ENCODE peak calls at places on chromosome 13, in eight cellular contexts. One of them, this sample, is unnamed.

GRCh38 chr13:78410164-78410563 is 193.2 kb downstream of the POU4F1 start:
- DNase-seq in breast epithelium: no peak
- DNase-seq in tibial artery: no peak
- DNase-seq in AG04450: no peak
- DNase-seq in Peyer's patch: no peak
- DNase-seq in brain microvascular endothelial cell: no peak
- DNase-seq in thoracic aorta: no peak
- DNase-seq in body of pancreas: no peak
- DNase-seq in this sample: no peak

GRCh38 chr13:101552797-101553196 is 100.3 kb downstream of the ITGBL1 start:
- DNase-seq in breast epithelium: no peak
- DNase-seq in tibial artery: no peak
- DNase-seq in AG04450: no peak
- DNase-seq in Peyer's patch: no peak
- DNase-seq in brain microvascular endothelial cell: peak
- DNase-seq in thoracic aorta: no peak
- DNase-seq in body of pancreas: no peak
- DNase-seq in this sample: no peak

GRCh38 chr13:35957174-35957867 is 173.9 kb downstream of the DCLK1 start:
- DNase-seq in breast epithelium: no peak
- DNase-seq in tibial artery: no peak
- DNase-seq in AG04450: no peak
- DNase-seq in Peyer's patch: no peak
- DNase-seq in brain microvascular endothelial cell: no peak
- DNase-seq in thoracic aorta: no peak
- DNase-seq in body of pancreas: no peak
- DNase-seq in this sample: no peak

GRCh38 chr13:36131931-36132297 is 732 bp upstream of the DCLK1 start:
- DNase-seq in breast epithelium: no peak
- DNase-seq in tibial artery: peak
- DNase-seq in AG04450: no peak
- DNase-seq in Peyer's patch: no peak
- DNase-seq in brain microvascular endothelial cell: peak
- DNase-seq in thoracic aorta: no peak
- DNase-seq in body of pancreas: peak
- DNase-seq in this sample: peak

GRCh38 chr13:47564041-47564440 is 437.0 kb downstream of the SUCLA2 start:
- DNase-seq in breast epithelium: no peak
- DNase-seq in tibial artery: no peak
- DNase-seq in AG04450: no peak
- DNase-seq in Peyer's patch: no peak
- DNase-seq in brain microvascular endothelial cell: no peak
- DNase-seq in thoracic aorta: no peak
- DNase-seq in body of pancreas: no peak
- DNase-seq in this sample: no peak

GRCh38 chr13:47901451-47901850 is 99.6 kb downstream of the SUCLA2 start:
- DNase-seq in breast epithelium: no peak
- DNase-seq in tibial artery: no peak
- DNase-seq in AG04450: no peak
- DNase-seq in Peyer's patch: no peak
- DNase-seq in brain microvascular endothelial cell: peak
- DNase-seq in thoracic aorta: no peak
- DNase-seq in body of pancreas: no peak
- DNase-seq in this sample: no peak

GRCh38 chr13:48235100-48235813 is 2.3 kb downstream of the ITM2B start:
- DNase-seq in breast epithelium: peak
- DNase-seq in tibial artery: no peak
- DNase-seq in AG04450: no peak
- DNase-seq in Peyer's patch: no peak
- DNase-seq in brain microvascular endothelial cell: no peak
- DNase-seq in thoracic aorta: no peak
- DNase-seq in body of pancreas: peak
- DNase-seq in this sample: no peak

GRCh38 chr13:45340422-45341033 is 455 bp downstream of the TPT1 start:
- DNase-seq in breast epithelium: peak
- DNase-seq in tibial artery: peak
- DNase-seq in AG04450: peak
- DNase-seq in Peyer's patch: peak
- DNase-seq in brain microvascular endothelial cell: peak
- DNase-seq in thoracic aorta: peak
- DNase-seq in body of pancreas: peak
- DNase-seq in this sample: peak

GRCh38 chr13:77000475-77000874 is 8.6 kb downstream of the CLN5 start:
- DNase-seq in breast epithelium: no peak
- DNase-seq in tibial artery: no peak
- DNase-seq in AG04450: no peak
- DNase-seq in Peyer's patch: no peak
- DNase-seq in brain microvascular endothelial cell: no peak
- DNase-seq in thoracic aorta: no peak
- DNase-seq in body of pancreas: no peak
- DNase-seq in this sample: no peak

GRCh38 chr13:88979465-88980180 is 1308.5 kb downstream of the SLITRK5 start:
- DNase-seq in breast epithelium: no peak
- DNase-seq in tibial artery: no peak
- DNase-seq in AG04450: no peak
- DNase-seq in Peyer's patch: no peak
- DNase-seq in brain microvascular endothelial cell: no peak
- DNase-seq in thoracic aorta: no peak
- DNase-seq in body of pancreas: no peak
- DNase-seq in this sample: no peak

GRCh38 chr13:53200498-53201453 is 172.2 kb downstream of the OLFM4 start:
- DNase-seq in breast epithelium: no peak
- DNase-seq in tibial artery: no peak
- DNase-seq in AG04450: no peak
- DNase-seq in Peyer's patch: no peak
- DNase-seq in brain microvascular endothelial cell: no peak
- DNase-seq in thoracic aorta: no peak
- DNase-seq in body of pancreas: peak
- DNase-seq in this sample: no peak

GRCh38 chr13:94427313-94427712 is 52.2 kb downstream of the DCT start:
- DNase-seq in breast epithelium: no peak
- DNase-seq in tibial artery: no peak
- DNase-seq in AG04450: no peak
- DNase-seq in Peyer's patch: no peak
- DNase-seq in brain microvascular endothelial cell: no peak
- DNase-seq in thoracic aorta: no peak
- DNase-seq in body of pancreas: no peak
- DNase-seq in this sample: no peak

GRCh38 chr13:60759499-60759898 is 362.5 kb downstream of the TDRD3 start:
- DNase-seq in breast epithelium: no peak
- DNase-seq in tibial artery: no peak
- DNase-seq in AG04450: no peak
- DNase-seq in Peyer's patch: no peak
- DNase-seq in brain microvascular endothelial cell: peak
- DNase-seq in thoracic aorta: no peak
- DNase-seq in body of pancreas: peak
- DNase-seq in this sample: no peak

GRCh38 chr13:98312606-98313005 is 135.5 kb upstream of the RNF113B start:
- DNase-seq in breast epithelium: no peak
- DNase-seq in tibial artery: no peak
- DNase-seq in AG04450: no peak
- DNase-seq in Peyer's patch: no peak
- DNase-seq in brain microvascular endothelial cell: no peak
- DNase-seq in thoracic aorta: no peak
- DNase-seq in body of pancreas: peak
- DNase-seq in this sample: no peak

GRCh38 chr13:98749501-98749900 is 3.0 kb downstream of the SLC15A1 start:
- DNase-seq in breast epithelium: no peak
- DNase-seq in tibial artery: no peak
- DNase-seq in AG04450: no peak
- DNase-seq in Peyer's patch: no peak
- DNase-seq in brain microvascular endothelial cell: no peak
- DNase-seq in thoracic aorta: no peak
- DNase-seq in body of pancreas: no peak
- DNase-seq in this sample: no peak

GRCh38 chr13:23567792-23568480 is 2.3 kb upstream of the TNFRSF19 start:
- DNase-seq in breast epithelium: no peak
- DNase-seq in tibial artery: no peak
- DNase-seq in AG04450: no peak
- DNase-seq in Peyer's patch: no peak
- DNase-seq in brain microvascular endothelial cell: peak
- DNase-seq in thoracic aorta: no peak
- DNase-seq in body of pancreas: no peak
- DNase-seq in this sample: no peak
- TF ChIP-seq CTCF in breast epithelium: no peak
- TF ChIP-seq CTCF in tibial artery: no peak
- TF ChIP-seq CTCF in AG04450: no peak
- TF ChIP-seq CTCF in Peyer's patch: no peak
- TF ChIP-seq CTCF in brain microvascular endothelial cell: peak
- TF ChIP-seq CTCF in thoracic aorta: no peak
- TF ChIP-seq CTCF in body of pancreas: no peak
- TF ChIP-seq CTCF in this sample: no peak

GRCh38 chr13:79593121-79593520 is 112.2 kb downstream of the NDFIP2 start:
- DNase-seq in breast epithelium: no peak
- DNase-seq in tibial artery: no peak
- DNase-seq in AG04450: no peak
- DNase-seq in Peyer's patch: no peak
- DNase-seq in brain microvascular endothelial cell: no peak
- DNase-seq in thoracic aorta: no peak
- DNase-seq in body of pancreas: no peak
- DNase-seq in this sample: no peak

GRCh38 chr13:79591493-79591892 is 110.5 kb downstream of the NDFIP2 start:
- DNase-seq in breast epithelium: no peak
- DNase-seq in tibial artery: no peak
- DNase-seq in AG04450: no peak
- DNase-seq in Peyer's patch: no peak
- DNase-seq in brain microvascular endothelial cell: no peak
- DNase-seq in thoracic aorta: no peak
- DNase-seq in body of pancreas: no peak
- DNase-seq in this sample: no peak

GRCh38 chr13:79593611-79594275 is 112.8 kb downstream of the NDFIP2 start:
- DNase-seq in breast epithelium: no peak
- DNase-seq in tibial artery: no peak
- DNase-seq in AG04450: no peak
- DNase-seq in Peyer's patch: no peak
- DNase-seq in brain microvascular endothelial cell: peak
- DNase-seq in thoracic aorta: no peak
- DNase-seq in body of pancreas: no peak
- DNase-seq in this sample: no peak

GRCh38 chr13:79585033-79585432 is 104.1 kb downstream of the NDFIP2 start:
- DNase-seq in breast epithelium: no peak
- DNase-seq in tibial artery: no peak
- DNase-seq in AG04450: no peak
- DNase-seq in Peyer's patch: no peak
- DNase-seq in brain microvascular endothelial cell: no peak
- DNase-seq in thoracic aorta: no peak
- DNase-seq in body of pancreas: no peak
- DNase-seq in this sample: no peak

DNA sequence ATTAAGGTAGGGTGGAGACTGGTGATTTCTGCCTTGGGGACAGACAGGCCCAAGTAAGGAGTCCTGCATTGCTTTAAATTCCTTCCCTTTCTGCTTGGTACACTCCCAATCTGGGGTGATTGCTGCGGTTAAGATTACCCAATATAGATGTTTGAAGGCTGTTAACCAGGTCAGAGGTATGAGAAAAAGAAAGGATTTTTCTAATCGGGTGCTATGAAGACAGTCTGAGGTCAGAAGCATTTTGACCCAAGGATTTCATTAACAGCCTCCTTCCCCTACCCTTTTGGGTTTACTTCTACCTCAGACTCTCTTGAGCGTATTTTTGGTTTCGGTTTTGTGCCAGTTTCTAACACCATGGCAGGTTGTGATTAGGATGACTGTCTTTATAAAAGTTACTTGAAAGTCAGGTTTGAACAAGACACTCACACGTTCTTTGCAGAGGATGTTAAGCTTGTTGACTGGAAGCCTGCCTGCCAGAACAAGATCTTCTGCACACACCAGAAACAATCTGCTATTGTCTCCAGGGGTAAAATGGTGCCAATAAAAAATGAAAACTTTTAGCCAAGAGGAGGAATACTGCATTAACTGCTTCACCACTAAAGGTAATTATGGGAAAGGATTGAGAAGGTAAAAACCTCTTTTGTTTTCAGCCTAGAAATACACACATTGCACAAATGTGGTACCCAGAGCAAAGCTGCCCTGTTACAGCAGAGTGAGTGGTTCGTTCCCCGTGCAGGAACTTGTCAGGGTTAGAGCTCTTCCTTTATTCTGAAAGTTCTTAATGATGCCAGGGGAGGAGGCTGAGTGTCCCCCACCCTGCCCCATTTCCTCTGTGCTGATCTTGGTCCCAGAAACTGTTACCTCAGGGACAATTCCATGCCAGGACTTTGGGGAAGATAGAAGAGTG is 108.9 kb downstream of the NDFIP2 start:
- DNase-seq in breast epithelium: peak
- DNase-seq in tibial artery: no peak
- DNase-seq in AG04450: no peak
- DNase-seq in Peyer's patch: no peak
- DNase-seq in brain microvascular endothelial cell: no peak
- DNase-seq in thoracic aorta: no peak
- DNase-seq in body of pancreas: no peak
- DNase-seq in this sample: no peak
- H3K27ac ChIP-seq in breast epithelium: peak
- H3K27ac ChIP-seq in tibial artery: no peak
- H3K27ac ChIP-seq in AG04450: no peak
- H3K27ac ChIP-seq in Peyer's patch: no peak
- H3K27ac ChIP-seq in brain microvascular endothelial cell: no peak
- H3K27ac ChIP-seq in thoracic aorta: no peak
- H3K27ac ChIP-seq in body of pancreas: no peak
- H3K27ac ChIP-seq in this sample: no peak

GRCh38 chr13:51730927-51731326 is 73.0 kb downstream of the DHRS12 start:
- DNase-seq in breast epithelium: no peak
- DNase-seq in tibial artery: no peak
- DNase-seq in AG04450: no peak
- DNase-seq in Peyer's patch: no peak
- DNase-seq in brain microvascular endothelial cell: no peak
- DNase-seq in thoracic aorta: no peak
- DNase-seq in body of pancreas: no peak
- DNase-seq in this sample: no peak

GRCh38 chr13:51728972-51729371 is 75.0 kb downstream of the DHRS12 start:
- DNase-seq in breast epithelium: no peak
- DNase-seq in tibial artery: no peak
- DNase-seq in AG04450: peak
- DNase-seq in Peyer's patch: no peak
- DNase-seq in brain microvascular endothelial cell: peak
- DNase-seq in thoracic aorta: no peak
- DNase-seq in body of pancreas: no peak
- DNase-seq in this sample: no peak

GRCh38 chr13:51731759-51732158 is 72.2 kb downstream of the DHRS12 start:
- DNase-seq in breast epithelium: no peak
- DNase-seq in tibial artery: no peak
- DNase-seq in AG04450: no peak
- DNase-seq in Peyer's patch: no peak
- DNase-seq in brain microvascular endothelial cell: no peak
- DNase-seq in thoracic aorta: no peak
- DNase-seq in body of pancreas: no peak
- DNase-seq in this sample: no peak

GRCh38 chr13:51728275-51728673 is 75.7 kb downstream of the DHRS12 start:
- DNase-seq in breast epithelium: no peak
- DNase-seq in tibial artery: no peak
- DNase-seq in AG04450: no peak
- DNase-seq in Peyer's patch: no peak
- DNase-seq in brain microvascular endothelial cell: no peak
- DNase-seq in thoracic aorta: no peak
- DNase-seq in body of pancreas: no peak
- DNase-seq in this sample: no peak

GRCh38 chr13:51729853-51730553 is 74.0 kb downstream of the DHRS12 start:
- DNase-seq in breast epithelium: peak
- DNase-seq in tibial artery: peak
- DNase-seq in AG04450: peak
- DNase-seq in Peyer's patch: no peak
- DNase-seq in brain microvascular endothelial cell: peak
- DNase-seq in thoracic aorta: peak
- DNase-seq in body of pancreas: no peak
- DNase-seq in this sample: peak
- H3K4me3 ChIP-seq in breast epithelium: peak
- H3K4me3 ChIP-seq in tibial artery: peak
- H3K4me3 ChIP-seq in AG04450: no peak
- H3K4me3 ChIP-seq in Peyer's patch: no peak
- H3K4me3 ChIP-seq in brain microvascular endothelial cell: no peak
- H3K4me3 ChIP-seq in thoracic aorta: peak
- H3K4me3 ChIP-seq in body of pancreas: no peak
- H3K4me3 ChIP-seq in this sample: peak

GRCh38 chr13:73544175-73544574 is 485.4 kb downstream of the KLF5 start:
- DNase-seq in breast epithelium: no peak
- DNase-seq in tibial artery: no peak
- DNase-seq in AG04450: no peak
- DNase-seq in Peyer's patch: no peak
- DNase-seq in brain microvascular endothelial cell: no peak
- DNase-seq in thoracic aorta: no peak
- DNase-seq in body of pancreas: no peak
- DNase-seq in this sample: no peak
- TF ChIP-seq CTCF in breast epithelium: no peak
- TF ChIP-seq CTCF in tibial artery: no peak
- TF ChIP-seq CTCF in AG04450: no peak
- TF ChIP-seq CTCF in Peyer's patch: peak
- TF ChIP-seq CTCF in brain microvascular endothelial cell: no peak
- TF ChIP-seq CTCF in thoracic aorta: no peak
- TF ChIP-seq CTCF in body of pancreas: no peak
- TF ChIP-seq CTCF in this sample: no peak